ENCODE peak calls at places on chromosomes 4 and X, in seven cellular contexts. R is neural progenitor cell; X is CD8-positive, alpha-beta T cell; H is upper lobe of right lung; F is uterus; Z is colonic mucosa; L is thoracic aorta. Y is an unnamed sample.
A peak's percentile ranks its signal among the peaks of the same experiment; 100 is the strongest.

GRCh38 chr4:1864076-1865008 is 6.9 kb upstream of the NSD2 start:
- DNase-seq in H (no peak), Z (no peak), L (no peak), F (no peak), X (no peak), R (peak; percentile 86), Y (no peak)

GRCh38 chr4:74121643-74122579 is 22.9 kb upstream of the CXCL2 start:
- DNase-seq in R (no peak), Z (no peak), F (no peak), H (no peak), X (no peak), L (no peak), Y (no peak)

GRCh38 chr4:100489316-100489715 is 28.5 kb downstream of the EMCN start:
- DNase-seq in H (no peak), L (no peak), F (no peak), R (no peak), X (no peak), Z (no peak), Y (no peak)

GRCh38 chr4:101356928-101357327 is 9.6 kb upstream of the PPP3CA start:
- DNase-seq in X (no peak), H (no peak), L (no peak), F (no peak), R (no peak), Z (no peak), Y (no peak)

GRCh38 chr4:1072830-1073446 is 40.4 kb downstream of the RNF212 start:
- DNase-seq in L (no peak), Z (peak; percentile 79), F (peak; percentile 37), R (peak; percentile 65), X (peak; percentile 52), H (peak; percentile 62), Y (no peak)

GRCh38 chrX:101257448-101258259 is 33.5 kb downstream of the TAF7L start:
- DNase-seq in X (no peak), H (no peak), F (no peak), R (no peak), Z (no peak), L (no peak), Y (no peak)

GRCh38 chr4:28229092-28229491 is 1368.5 kb downstream of the STIM2 start:
- DNase-seq in X (no peak), H (no peak), L (no peak), F (no peak), Z (no peak), R (peak; percentile 62), Y (no peak)

GRCh38 chrX:123085311-123085940 is 98.7 kb upstream of the GRIA3 start:
- DNase-seq in L (no peak), Z (no peak), X (no peak), H (no peak), R (peak; percentile 11), F (no peak), Y (no peak)

GRCh38 chrX:25068340-25068739 is 52.6 kb upstream of the ARX start:
- DNase-seq in X (no peak), H (no peak), R (no peak), F (no peak), Z (no peak), L (no peak), Y (no peak)

GRCh38 chr4:2515835-2516550 is 20.5 kb upstream of the FAM193A start:
- DNase-seq in Z (no peak), X (no peak), L (no peak), R (no peak), H (no peak), F (no peak), Y (no peak)

GRCh38 chr4:1471443-1472147 is 65.4 kb upstream of the NKX1-1 start:
- DNase-seq in X (peak; percentile 2), L (no peak), Z (no peak), R (no peak), F (peak; percentile 6), H (peak; percentile 57), Y (peak; percentile 32)

GRCh38 chrX:3609800-3610199 is 103.6 kb downstream of the PRKX start:
- DNase-seq in X (no peak), Z (no peak), L (no peak), R (no peak), F (no peak), H (no peak), Y (no peak)

GRCh38 chr4:67465032-67465762 is 80.1 kb downstream of the CENPC start:
- DNase-seq in Z (no peak), X (no peak), L (no peak), F (no peak), H (no peak), R (no peak), Y (no peak)

GRCh38 chr4:186144180-186144579 is 39.7 kb downstream of the FAM149A start:
- DNase-seq in X (no peak), R (peak; percentile 55), Z (peak; percentile 27), L (no peak), H (no peak), F (peak; percentile 34), Y (no peak)

GRCh38 chr4:183610033-183610432 is 49.0 kb downstream of the RWDD4 start:
- DNase-seq in Z (no peak), R (no peak), L (no peak), X (no peak), F (no peak), H (no peak), Y (no peak)

GRCh38 chr4:139689093-139689722 is 23.6 kb downstream of the MGST2 start:
- DNase-seq in X (no peak), Z (no peak), L (no peak), H (no peak), F (no peak), R (no peak), Y (no peak)

GRCh38 chr4:57710053-57710452 is 599.9 kb upstream of the IGFBP7 start:
- DNase-seq in Z (no peak), X (no peak), H (no peak), L (no peak), R (peak; percentile 7), F (no peak), Y (no peak)

GRCh38 chrX:132373610-132374009 is 115.2 kb downstream of the MBNL3 start:
- DNase-seq in H (no peak), F (no peak), R (no peak), X (no peak), L (no peak), Z (no peak), Y (no peak)

GRCh38 chr4:48493485-48494100 is 3.5 kb downstream of the ZAR1 start:
- DNase-seq in X (no peak), Z (no peak), F (no peak), R (no peak), L (no peak), H (no peak), Y (no peak)

GRCh38 chr4:90951037-90951436 is 823.8 kb downstream of the CCSER1 start:
- DNase-seq in R (no peak), L (no peak), Z (no peak), F (no peak), H (no peak), X (no peak), Y (no peak)

GRCh38 chrX:138082881-138083280 is 517.0 kb downstream of the ZIC3 start:
- DNase-seq in X (no peak), Z (no peak), F (no peak), H (no peak), R (no peak), L (no peak), Y (no peak)

GRCh38 chrX:15849555-15849954 is 5.1 kb downstream of the AP1S2 start:
- DNase-seq in X (no peak), R (peak; percentile 69), Z (no peak), H (no peak), F (no peak), L (no peak), Y (no peak)

GRCh38 chrX:53435997-53436396 is 1.8 kb upstream of the HSD17B10 start:
- DNase-seq in L (no peak), X (peak; percentile 66), F (peak; percentile 62), R (peak; percentile 77), Z (peak; percentile 72), H (peak; percentile 65), Y (peak; percentile 53)

GRCh38 chr4:73166212-73166611 is 92.4 kb downstream of the ANKRD17 start:
- DNase-seq in Z (no peak), F (no peak), R (no peak), H (no peak), X (no peak), L (no peak), Y (no peak)

GRCh38 chrX:71177327-71177726 is 32.7 kb downstream of the NLGN3 start:
- DNase-seq in F (no peak), L (no peak), X (no peak), H (no peak), R (no peak), Z (no peak), Y (no peak)

GRCh38 chr4:8919651-8920288 is 48.1 kb upstream of the HMX1 start:
- DNase-seq in F (no peak), R (no peak), L (no peak), Z (no peak), H (no peak), X (no peak), Y (no peak)

GRCh38 chr4:8920969-8921368 is 49.3 kb upstream of the HMX1 start:
- DNase-seq in R (no peak), L (no peak), F (no peak), X (no peak), Z (peak; percentile 12), H (no peak), Y (no peak)

GRCh38 chr4:8921465-8921864 is 49.8 kb upstream of the HMX1 start:
- DNase-seq in L (no peak), X (no peak), F (no peak), Z (peak; percentile 9), H (no peak), R (no peak), Y (no peak)

GRCh38 chr4:8922481-8922880 is 50.8 kb upstream of the HMX1 start:
- DNase-seq in F (no peak), X (no peak), H (no peak), R (no peak), L (no peak), Z (peak; percentile 8), Y (no peak)

GRCh38 chr4:8920289-8920965 is 48.8 kb upstream of the HMX1 start:
- DNase-seq in L (no peak), F (no peak), H (peak; percentile 55), X (no peak), R (no peak), Z (peak; percentile 6), Y (no peak)
- H3K9me3 ChIP-seq in L (peaks cover 4% of the 10 kb centered on the region), F (no peaks in the 10 kb centered on the region), H (no peaks in the 10 kb centered on the region), X (no peaks in the 10 kb centered on the region), R (no peaks in the 10 kb centered on the region), Z (no peaks in the 10 kb centered on the region), Y (peaks cover 3% of the 10 kb centered on the region)

GRCh38 chr4:153297116-153297515 is 47.4 kb upstream of the MND1 start:
- DNase-seq in F (no peak), H (no peak), L (no peak), R (no peak), Z (no peak), X (no peak), Y (no peak)
- H3K9me3 ChIP-seq in F (no peaks in the 10 kb centered on the region), H (no peaks in the 10 kb centered on the region), L (peaks cover 3% of the 10 kb centered on the region), R (no peaks in the 10 kb centered on the region), Z (no peaks in the 10 kb centered on the region), X (peaks cover 7% of the 10 kb centered on the region), Y (no peaks in the 10 kb centered on the region)

GRCh38 chr4:149493492-149493891 is 322.2 kb downstream of the IQCM start:
- DNase-seq in X (no peak), Z (no peak), L (no peak), F (no peak), R (no peak), H (no peak), Y (no peak)
- H3K9me3 ChIP-seq in X (no peaks in the 10 kb centered on the region), Z (no peaks in the 10 kb centered on the region), L (no peaks in the 10 kb centered on the region), F (no peaks in the 10 kb centered on the region), R (no peaks in the 10 kb centered on the region), H (no peaks in the 10 kb centered on the region), Y (no peaks in the 10 kb centered on the region)

DNA sequence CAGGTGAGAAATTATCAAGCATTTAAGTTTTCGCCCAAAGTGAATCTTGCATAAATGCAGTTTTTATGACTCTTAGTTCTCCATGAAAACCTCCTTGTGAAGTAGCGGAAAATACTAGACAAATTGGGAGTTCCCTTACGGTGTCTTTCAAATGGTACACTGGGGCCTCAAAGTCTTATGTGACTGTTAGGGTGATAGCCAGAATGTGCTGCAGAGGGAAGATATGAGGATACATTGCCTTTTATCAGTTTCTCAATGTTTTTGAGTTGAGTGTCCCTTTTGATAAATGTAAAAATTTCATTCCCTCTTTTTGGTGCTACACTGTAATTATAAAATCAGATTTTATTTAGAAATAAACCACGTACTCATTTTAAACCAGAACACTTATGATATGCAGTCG is 2.7 kb downstream of the SH2D1A start:
- DNase-seq in L (no peak), H (no peak), X (no peak), Z (no peak), F (no peak), R (no peak), Y (no peak)
- H3K9me3 ChIP-seq in L (no peaks in the 10 kb centered on the region), H (no peaks in the 10 kb centered on the region), X (no peaks in the 10 kb centered on the region), Z (no peaks in the 10 kb centered on the region), F (no peaks in the 10 kb centered on the region), R (no peaks in the 10 kb centered on the region), Y (no peaks in the 10 kb centered on the region)